ENCODE peak calls at places on chromosomes 13 and 19, in five cellular contexts. L is fibroblast of lung, K is tibial nerve, X is breast epithelium, T is RWPE2. Q is an unnamed sample.

GRCh38 chr19:715347-715746 is 6.6 kb downstream of the PALM start:
- DNase-seq in L (no peak), K (no peak), X (no peak), T (no peak), Q (no peak)

GRCh38 chr19:49770529-49770928 is 3.7 kb downstream of the AP2A1 start:
- DNase-seq in L (no peak), K (no peak), X (no peak), T (no peak), Q (no peak)

GRCh38 chr13:20475927-20476691 is 49.5 kb downstream of the CRYL1 start:
- DNase-seq in L (peak; percentile 35), K (no peak), X (no peak), T (no peak), Q (no peak)

GRCh38 chr19:2253106-2254051 is 2.8 kb downstream of the JSRP1 start:
- DNase-seq in L (no peak), K (no peak), X (no peak), T (peak; percentile 54), Q (no peak)

GRCh38 chr13:101572456-101572855 is 120.0 kb downstream of the ITGBL1 start:
- DNase-seq in L (no peak), K (no peak), X (no peak), T (no peak), Q (no peak)

GRCh38 chr13:50893211-50893852 is 16.3 kb upstream of the RNASEH2B start:
- DNase-seq in L (peak; percentile 37), K (no peak), X (no peak), T (no peak), Q (no peak)

GRCh38 chr19:43781630-43782310 is 997 bp upstream of the KCNN4 start:
- DNase-seq in L (no peak), K (no peak), X (no peak), T (no peak), Q (no peak)

GRCh38 chr19:45098521-45099464 is 5.8 kb downstream of the PPP1R37 start:
- DNase-seq in L (peak; percentile 59), K (no peak), X (no peak), T (no peak), Q (no peak)

GRCh38 chr13:91232716-91233115 is 114.8 kb upstream of the MIR17HG start:
- DNase-seq in L (peak; percentile 4), K (no peak), X (no peak), T (no peak), Q (no peak)

GRCh38 chr19:44072543-44073401 is 813 bp downstream of the ZNF284 start:
- DNase-seq in L (peak; percentile 1), K (no peak), X (no peak), T (no peak), Q (no peak)

GRCh38 chr19:6378036-6378435 is 2.3 kb upstream of the PSPN start:
- DNase-seq in L (peak; percentile 80), K (no peak), X (peak; percentile 58), T (no peak), Q (no peak)

GRCh38 chr13:80251403-80251802 is 89.5 kb downstream of the SPRY2 start:
- DNase-seq in L (peak; percentile 69), K (no peak), X (no peak), T (no peak), Q (no peak)

GRCh38 chr19:51421229-51422052 is 4.0 kb upstream of the SIGLEC10 start:
- DNase-seq in L (no peak), K (no peak), X (no peak), T (no peak), Q (no peak)

GRCh38 chr19:48966541-48967345 is 1.6 kb downstream of the FTL start:
- DNase-seq in L (no peak), K (no peak), X (no peak), T (no peak), Q (no peak)

GRCh38 chr13:82878536-82878935 is 1003.7 kb downstream of the SLITRK1 start:
- DNase-seq in L (peak; percentile 30), K (no peak), X (no peak), T (no peak), Q (no peak)

GRCh38 chr13:52788011-52788410 is 48.4 kb upstream of the CNMD start:
- DNase-seq in L (no peak), K (no peak), X (no peak), T (no peak), Q (no peak)

GRCh38 chr19:38862321-38863059 is 12.7 kb upstream of the HNRNPL start:
- DNase-seq in L (peak; percentile 29), K (no peak), X (peak; percentile 48), T (no peak), Q (peak; percentile 48)

GRCh38 chr19:14425696-14426138 is 6.6 kb upstream of the DDX39A start:
- DNase-seq in L (peak; percentile 59), K (no peak), X (no peak), T (no peak), Q (no peak)

GRCh38 chr19:45677351-45678230 is 9.6 kb downstream of the GIPR start:
- DNase-seq in L (peak; percentile 69), K (peak; percentile 36), X (peak; percentile 96), T (peak; percentile 98), Q (peak; percentile 69)

GRCh38 chr19:15623711-15624318 is 8.8 kb downstream of the CYP4F8 start:
- DNase-seq in L (no peak), K (no peak), X (no peak), T (no peak), Q (no peak)

GRCh38 chr13:90272356-90272755 is 1075.1 kb upstream of the MIR17HG start:
- DNase-seq in L (peak; percentile 90), K (no peak), X (no peak), T (no peak), Q (no peak)

GRCh38 chr19:48471836-48472235 is 2.7 kb downstream of the CYTH2 start:
- DNase-seq in L (no peak), K (no peak), X (no peak), T (no peak), Q (no peak)

GRCh38 chr13:71699342-71699741 is 167.7 kb downstream of the DACH1 start:
- DNase-seq in L (no peak), K (no peak), X (no peak), T (no peak), Q (no peak)

GRCh38 chr19:46471116-46471733 is at the start of gene PNMA8A:
- DNase-seq in L (peak; percentile 85), K (no peak), X (peak; percentile 52), T (no peak), Q (peak; percentile 80)

GRCh38 chr19:33463194-33463593 is 58.4 kb downstream of the PEPD start:
- DNase-seq in L (peak; percentile 13), K (peak; percentile 2), X (no peak), T (no peak), Q (peak; percentile 15)

GRCh38 chr19:2235026-2235395 is 1.1 kb downstream of the PLEKHJ1 start:
- DNase-seq in L (no peak), K (no peak), X (no peak), T (no peak), Q (no peak)

GRCh38 chr19:11405846-11406643 is 13.1 kb downstream of the RGL3 start:
- DNase-seq in L (no peak), K (no peak), X (no peak), T (no peak), Q (no peak)

GRCh38 chr13:69595181-69595580 is 512.4 kb upstream of the ATXN8OS start:
- DNase-seq in L (no peak), K (no peak), X (no peak), T (no peak), Q (no peak)

GRCh38 chr13:36887758-36888521 is 32.1 kb downstream of the SMAD9 start:
- DNase-seq in L (peak; percentile 4), K (no peak), X (no peak), T (no peak), Q (no peak)

GRCh38 chr13:110330491-110331001 is 23.5 kb downstream of the COL4A2 start:
- DNase-seq in L (peak; percentile 86), K (no peak), X (no peak), T (no peak), Q (peak; percentile 60)
- H3K4me1 ChIP-seq in L (peaks cover 33% of the 10 kb centered on the region), K (peaks cover 57% of the 10 kb centered on the region), X (no peaks in the 10 kb centered on the region), T (peaks cover 11% of the 10 kb centered on the region), Q (peaks cover 71% of the 10 kb centered on the region)

GRCh38 chr19:41408256-41408655 is 10.6 kb downstream of the BCKDHA start:
- DNase-seq in L (no peak), K (no peak), X (no peak), T (no peak), Q (no peak)
- H3K4me1 ChIP-seq in L (no peaks in the 10 kb centered on the region), K (peaks cover 9% of the 10 kb centered on the region), X (peaks cover 11% of the 10 kb centered on the region), T (peaks cover 4% of the 10 kb centered on the region), Q (no peaks in the 10 kb centered on the region)

DNA sequence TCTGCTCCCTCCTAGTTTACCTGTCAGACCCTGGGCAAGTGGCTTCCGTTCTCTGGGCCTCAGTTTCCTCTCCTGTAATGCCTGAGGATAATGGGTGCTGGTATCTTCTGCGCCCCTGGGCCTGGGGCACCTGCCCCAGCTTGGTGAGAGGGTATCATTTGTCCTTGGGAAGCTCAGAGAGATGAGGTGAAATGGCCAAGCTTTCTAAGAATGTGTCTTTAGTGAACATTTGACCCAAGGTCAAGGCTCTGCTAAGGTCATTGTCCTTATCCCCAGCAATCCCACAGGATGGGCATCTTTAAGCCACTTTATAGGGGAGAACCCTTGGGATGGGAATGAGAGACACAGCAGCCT is 1.3 kb upstream of the NFIC start:
- DNase-seq in L (no peak), K (no peak), X (no peak), T (no peak), Q (no peak)
- H3K4me1 ChIP-seq in L (peaks cover 26% of the 10 kb centered on the region), K (peaks cover 33% of the 10 kb centered on the region), X (peaks cover 7% of the 10 kb centered on the region), T (peaks cover 7% of the 10 kb centered on the region), Q (peaks cover 68% of the 10 kb centered on the region)

GRCh38 chr13:26019241-26019640 is 32.6 kb downstream of the SHISA2 start:
- DNase-seq in L (no peak), K (no peak), X (no peak), T (no peak), Q (no peak)

GRCh38 chr13:26021956-26022355 is 29.9 kb downstream of the SHISA2 start:
- DNase-seq in L (no peak), K (no peak), X (no peak), T (no peak), Q (no peak)

GRCh38 chr13:26019881-26020535 is 31.8 kb downstream of the SHISA2 start:
- DNase-seq in L (peak; percentile 89), K (no peak), X (no peak), T (no peak), Q (no peak)

GRCh38 chr13:26021516-26021915 is 30.3 kb downstream of the SHISA2 start:
- DNase-seq in L (peak; percentile 51), K (no peak), X (no peak), T (no peak), Q (no peak)

GRCh38 chr13:26020536-26021290 is 31.1 kb downstream of the SHISA2 start:
- DNase-seq in L (no peak), K (no peak), X (no peak), T (no peak), Q (no peak)
- H3K4me1 ChIP-seq in L (no peaks in the 10 kb centered on the region), K (no peaks in the 10 kb centered on the region), X (no peaks in the 10 kb centered on the region), T (peaks cover 26% of the 10 kb centered on the region), Q (no peaks in the 10 kb centered on the region)